ENCODE peak calls at places on chromosomes 2 and 18, in seven cellular contexts. One of them, this sample, is unnamed.
A peak's percentile ranks its signal among the peaks of the same experiment; 100 is the strongest.

GRCh38 chr2:206611736-206612135 is 30.6 kb upstream of the FAM237A start:
- DNase-seq in progenitor cell of endocrine pancreas: no peak
- DNase-seq in dorsolateral prefrontal cortex: no peak
- DNase-seq in AG09309: no peak
- DNase-seq in H1: no peak
- DNase-seq in cardiac muscle cell: no peak
- DNase-seq in ovary: no peak
- DNase-seq in this sample: no peak

GRCh38 chr2:228644199-228644598 is 462.7 kb upstream of the SPHKAP start:
- DNase-seq in ovary: no peak
- DNase-seq in cardiac muscle cell: no peak
- DNase-seq in dorsolateral prefrontal cortex: no peak
- DNase-seq in H1: no peak
- DNase-seq in AG09309: no peak
- DNase-seq in progenitor cell of endocrine pancreas: no peak
- DNase-seq in this sample: no peak

GRCh38 chr2:32553829-32554432 is 73.9 kb upstream of the TTC27 start:
- DNase-seq in AG09309: peak; percentile 5
- DNase-seq in cardiac muscle cell: peak; percentile 73
- DNase-seq in dorsolateral prefrontal cortex: no peak
- DNase-seq in ovary: no peak
- DNase-seq in progenitor cell of endocrine pancreas: no peak
- DNase-seq in H1: no peak
- DNase-seq in this sample: no peak

GRCh38 chr18:9365406-9365805 is 30.8 kb downstream of the TWSG1 start:
- DNase-seq in ovary: no peak
- DNase-seq in progenitor cell of endocrine pancreas: no peak
- DNase-seq in cardiac muscle cell: no peak
- DNase-seq in H1: no peak
- DNase-seq in AG09309: no peak
- DNase-seq in dorsolateral prefrontal cortex: peak; percentile 10
- DNase-seq in this sample: no peak

GRCh38 chr2:35495182-35495581 is 860.4 kb upstream of the CRIM1 start:
- DNase-seq in cardiac muscle cell: no peak
- DNase-seq in dorsolateral prefrontal cortex: no peak
- DNase-seq in ovary: no peak
- DNase-seq in progenitor cell of endocrine pancreas: no peak
- DNase-seq in AG09309: no peak
- DNase-seq in H1: no peak
- DNase-seq in this sample: no peak

GRCh38 chr2:101986804-101987740 is 4.7 kb upstream of the IL1R2 start:
- DNase-seq in cardiac muscle cell: peak; percentile 67
- DNase-seq in dorsolateral prefrontal cortex: no peak
- DNase-seq in H1: no peak
- DNase-seq in progenitor cell of endocrine pancreas: no peak
- DNase-seq in AG09309: no peak
- DNase-seq in ovary: no peak
- DNase-seq in this sample: no peak

GRCh38 chr18:50527636-50528307 is 32.1 kb upstream of the MAPK4 start:
- DNase-seq in dorsolateral prefrontal cortex: no peak
- DNase-seq in progenitor cell of endocrine pancreas: no peak
- DNase-seq in ovary: no peak
- DNase-seq in AG09309: no peak
- DNase-seq in H1: no peak
- DNase-seq in cardiac muscle cell: no peak
- DNase-seq in this sample: no peak

GRCh38 chr18:9453273-9453672 is 22.0 kb upstream of the RALBP1 start:
- DNase-seq in H1: no peak
- DNase-seq in dorsolateral prefrontal cortex: no peak
- DNase-seq in AG09309: no peak
- DNase-seq in ovary: no peak
- DNase-seq in cardiac muscle cell: peak; percentile 41
- DNase-seq in progenitor cell of endocrine pancreas: no peak
- DNase-seq in this sample: no peak

GRCh38 chr2:42359304-42359749 is 1.7 kb downstream of the COX7A2L start:
- DNase-seq in progenitor cell of endocrine pancreas: no peak
- DNase-seq in AG09309: no peak
- DNase-seq in cardiac muscle cell: no peak
- DNase-seq in H1: no peak
- DNase-seq in ovary: no peak
- DNase-seq in dorsolateral prefrontal cortex: no peak
- DNase-seq in this sample: no peak

GRCh38 chr2:125364181-125364806 is 1291.7 kb upstream of the GYPC start:
- DNase-seq in ovary: no peak
- DNase-seq in dorsolateral prefrontal cortex: no peak
- DNase-seq in progenitor cell of endocrine pancreas: no peak
- DNase-seq in cardiac muscle cell: no peak
- DNase-seq in H1: no peak
- DNase-seq in AG09309: no peak
- DNase-seq in this sample: no peak

GRCh38 chr18:49008156-49008555 is 57.4 kb upstream of the SMAD7 start:
- DNase-seq in H1: no peak
- DNase-seq in dorsolateral prefrontal cortex: no peak
- DNase-seq in cardiac muscle cell: no peak
- DNase-seq in ovary: no peak
- DNase-seq in progenitor cell of endocrine pancreas: no peak
- DNase-seq in AG09309: no peak
- DNase-seq in this sample: no peak

GRCh38 chr2:32523711-32524110 is 104.1 kb upstream of the TTC27 start:
- DNase-seq in dorsolateral prefrontal cortex: no peak
- DNase-seq in cardiac muscle cell: peak; percentile 12
- DNase-seq in AG09309: no peak
- DNase-seq in ovary: no peak
- DNase-seq in H1: no peak
- DNase-seq in progenitor cell of endocrine pancreas: no peak
- DNase-seq in this sample: no peak

GRCh38 chr2:220764246-220764645 is 807.9 kb downstream of the EPHA4 start:
- DNase-seq in cardiac muscle cell: no peak
- DNase-seq in AG09309: no peak
- DNase-seq in progenitor cell of endocrine pancreas: no peak
- DNase-seq in H1: no peak
- DNase-seq in ovary: no peak
- DNase-seq in dorsolateral prefrontal cortex: no peak
- DNase-seq in this sample: no peak

GRCh38 chr2:110853516-110853915 is 121.1 kb downstream of the ACOXL start:
- DNase-seq in AG09309: no peak
- DNase-seq in cardiac muscle cell: peak; percentile 36
- DNase-seq in H1: no peak
- DNase-seq in dorsolateral prefrontal cortex: peak; percentile 57
- DNase-seq in ovary: no peak
- DNase-seq in progenitor cell of endocrine pancreas: no peak
- DNase-seq in this sample: no peak

GRCh38 chr2:69581774-69582581 is 61.6 kb downstream of the AAK1 start:
- DNase-seq in dorsolateral prefrontal cortex: no peak
- DNase-seq in AG09309: no peak
- DNase-seq in H1: no peak
- DNase-seq in cardiac muscle cell: peak; percentile 47
- DNase-seq in progenitor cell of endocrine pancreas: no peak
- DNase-seq in ovary: no peak
- DNase-seq in this sample: no peak

GRCh38 chr2:27804146-27804545 is 32.6 kb downstream of the MRPL33 start:
- DNase-seq in AG09309: no peak
- DNase-seq in progenitor cell of endocrine pancreas: no peak
- DNase-seq in dorsolateral prefrontal cortex: no peak
- DNase-seq in ovary: no peak
- DNase-seq in H1: no peak
- DNase-seq in cardiac muscle cell: peak; percentile 52
- DNase-seq in this sample: no peak

GRCh38 chr18:48785686-48786470 is 164.9 kb downstream of the SMAD7 start:
- DNase-seq in dorsolateral prefrontal cortex: no peak
- DNase-seq in cardiac muscle cell: no peak
- DNase-seq in H1: no peak
- DNase-seq in progenitor cell of endocrine pancreas: no peak
- DNase-seq in ovary: no peak
- DNase-seq in AG09309: no peak
- DNase-seq in this sample: no peak

GRCh38 chr2:191710411-191710900 is 32.5 kb downstream of the NABP1 start:
- DNase-seq in dorsolateral prefrontal cortex: no peak
- DNase-seq in H1: no peak
- DNase-seq in cardiac muscle cell: peak; percentile 32
- DNase-seq in AG09309: no peak
- DNase-seq in ovary: no peak
- DNase-seq in progenitor cell of endocrine pancreas: no peak
- DNase-seq in this sample: no peak

GRCh38 chr2:103008586-103008985 is 246.8 kb downstream of the TMEM182 start:
- DNase-seq in progenitor cell of endocrine pancreas: no peak
- DNase-seq in H1: peak; percentile 23
- DNase-seq in AG09309: no peak
- DNase-seq in dorsolateral prefrontal cortex: no peak
- DNase-seq in cardiac muscle cell: no peak
- DNase-seq in ovary: no peak
- DNase-seq in this sample: no peak

GRCh38 chr2:207558106-207558505 is 28.3 kb downstream of the CREB1 start:
- DNase-seq in dorsolateral prefrontal cortex: no peak
- DNase-seq in progenitor cell of endocrine pancreas: no peak
- DNase-seq in cardiac muscle cell: peak; percentile 48
- DNase-seq in H1: no peak
- DNase-seq in AG09309: peak; percentile 95
- DNase-seq in ovary: no peak
- DNase-seq in this sample: no peak

GRCh38 chr18:55910328-55910727 is 322.3 kb upstream of the TCF4 start:
- DNase-seq in AG09309: no peak
- DNase-seq in progenitor cell of endocrine pancreas: no peak
- DNase-seq in ovary: no peak
- DNase-seq in dorsolateral prefrontal cortex: no peak
- DNase-seq in cardiac muscle cell: no peak
- DNase-seq in H1: no peak
- DNase-seq in this sample: no peak

GRCh38 chr18:55907352-55908045 is 319.5 kb upstream of the TCF4 start:
- DNase-seq in progenitor cell of endocrine pancreas: no peak
- DNase-seq in dorsolateral prefrontal cortex: no peak
- DNase-seq in AG09309: no peak
- DNase-seq in ovary: no peak
- DNase-seq in H1: no peak
- DNase-seq in cardiac muscle cell: peak; percentile 28
- DNase-seq in this sample: no peak

GRCh38 chr18:55912071-55912470 is 324.1 kb upstream of the TCF4 start:
- DNase-seq in dorsolateral prefrontal cortex: no peak
- DNase-seq in ovary: no peak
- DNase-seq in AG09309: no peak
- DNase-seq in H1: no peak
- DNase-seq in cardiac muscle cell: peak; percentile 79
- DNase-seq in progenitor cell of endocrine pancreas: no peak
- DNase-seq in this sample: no peak

GRCh38 chr18:55906533-55906932 is 318.5 kb upstream of the TCF4 start:
- DNase-seq in H1: no peak
- DNase-seq in ovary: no peak
- DNase-seq in progenitor cell of endocrine pancreas: no peak
- DNase-seq in dorsolateral prefrontal cortex: no peak
- DNase-seq in AG09309: no peak
- DNase-seq in cardiac muscle cell: no peak
- DNase-seq in this sample: no peak

GRCh38 chr18:55908790-55909408 is 320.9 kb upstream of the TCF4 start:
- DNase-seq in ovary: no peak
- DNase-seq in dorsolateral prefrontal cortex: no peak
- DNase-seq in progenitor cell of endocrine pancreas: no peak
- DNase-seq in AG09309: no peak
- DNase-seq in cardiac muscle cell: peak; percentile 20
- DNase-seq in H1: no peak
- DNase-seq in this sample: no peak
- TF ChIP-seq CTCF in ovary: no peak
- TF ChIP-seq CTCF in dorsolateral prefrontal cortex: no peak
- TF ChIP-seq CTCF in progenitor cell of endocrine pancreas: no peak
- TF ChIP-seq CTCF in AG09309: no peak
- TF ChIP-seq CTCF in cardiac muscle cell: no peak
- TF ChIP-seq CTCF in H1: no peak
- TF ChIP-seq CTCF in this sample: no peak

GRCh38 chr2:143575340-143575739 is 446.1 kb downstream of the ARHGAP15 start:
- DNase-seq in AG09309: no peak
- DNase-seq in cardiac muscle cell: peak; percentile 31
- DNase-seq in ovary: no peak
- DNase-seq in dorsolateral prefrontal cortex: no peak
- DNase-seq in progenitor cell of endocrine pancreas: no peak
- DNase-seq in H1: no peak
- DNase-seq in this sample: no peak
- TF ChIP-seq CTCF in AG09309: peak; percentile 50
- TF ChIP-seq CTCF in cardiac muscle cell: peak; percentile 55
- TF ChIP-seq CTCF in ovary: no peak
- TF ChIP-seq CTCF in dorsolateral prefrontal cortex: peak; percentile 45
- TF ChIP-seq CTCF in progenitor cell of endocrine pancreas: peak; percentile 45
- TF ChIP-seq CTCF in H1: peak; percentile 53
- TF ChIP-seq CTCF in this sample: peak; percentile 23

DNA sequence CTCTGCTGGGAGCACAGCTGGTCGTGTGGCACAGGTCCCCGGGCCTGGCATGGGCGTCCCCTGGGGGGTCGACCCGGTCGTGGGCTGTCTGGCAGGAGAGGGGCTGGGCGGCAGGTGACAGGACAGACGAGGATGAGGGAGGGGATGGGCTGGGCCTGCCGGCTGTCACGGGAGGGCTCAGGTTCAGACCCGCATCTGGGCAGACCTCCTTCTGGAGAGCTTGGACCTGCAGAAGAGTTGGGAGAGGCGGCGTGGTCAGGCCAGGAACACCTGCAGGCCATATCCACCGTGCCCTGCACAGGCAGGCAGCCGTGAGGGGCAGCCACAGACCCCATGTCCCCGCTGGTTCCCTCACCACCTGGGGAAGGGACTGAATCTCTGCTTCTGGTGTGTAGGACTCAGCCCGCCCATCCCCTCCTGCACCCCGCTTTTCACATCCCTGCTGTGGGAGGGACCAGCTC is 25.5 kb downstream of the AQP12A start:
- DNase-seq in dorsolateral prefrontal cortex: no peak
- DNase-seq in cardiac muscle cell: no peak
- DNase-seq in progenitor cell of endocrine pancreas: no peak
- DNase-seq in ovary: no peak
- DNase-seq in AG09309: no peak
- DNase-seq in H1: no peak
- DNase-seq in this sample: no peak
- TF ChIP-seq CTCF in dorsolateral prefrontal cortex: no peak
- TF ChIP-seq CTCF in cardiac muscle cell: no peak
- TF ChIP-seq CTCF in progenitor cell of endocrine pancreas: no peak
- TF ChIP-seq CTCF in ovary: no peak
- TF ChIP-seq CTCF in AG09309: no peak
- TF ChIP-seq CTCF in H1: no peak
- TF ChIP-seq CTCF in this sample: no peak

GRCh38 chr18:26301681-26302080 is 75.4 kb downstream of the TAF4B start:
- DNase-seq in ovary: no peak
- DNase-seq in dorsolateral prefrontal cortex: no peak
- DNase-seq in cardiac muscle cell: peak; percentile 61
- DNase-seq in progenitor cell of endocrine pancreas: no peak
- DNase-seq in AG09309: peak; percentile 25
- DNase-seq in H1: no peak
- DNase-seq in this sample: no peak

GRCh38 chr18:26309283-26309682 is 83.0 kb downstream of the TAF4B start:
- DNase-seq in dorsolateral prefrontal cortex: no peak
- DNase-seq in AG09309: no peak
- DNase-seq in ovary: no peak
- DNase-seq in cardiac muscle cell: peak; percentile 54
- DNase-seq in progenitor cell of endocrine pancreas: no peak
- DNase-seq in H1: no peak
- DNase-seq in this sample: no peak

GRCh38 chr18:26304511-26304910 is 78.3 kb downstream of the TAF4B start:
- DNase-seq in H1: no peak
- DNase-seq in AG09309: no peak
- DNase-seq in cardiac muscle cell: no peak
- DNase-seq in progenitor cell of endocrine pancreas: no peak
- DNase-seq in dorsolateral prefrontal cortex: no peak
- DNase-seq in ovary: no peak
- DNase-seq in this sample: no peak

GRCh38 chr18:26312196-26312595 is 86.0 kb downstream of the TAF4B start:
- DNase-seq in ovary: no peak
- DNase-seq in dorsolateral prefrontal cortex: no peak
- DNase-seq in progenitor cell of endocrine pancreas: no peak
- DNase-seq in cardiac muscle cell: no peak
- DNase-seq in H1: no peak
- DNase-seq in AG09309: no peak
- DNase-seq in this sample: no peak

GRCh38 chr18:26307161-26307773 is 81.0 kb downstream of the TAF4B start:
- DNase-seq in ovary: no peak
- DNase-seq in progenitor cell of endocrine pancreas: no peak
- DNase-seq in AG09309: no peak
- DNase-seq in cardiac muscle cell: peak; percentile 78
- DNase-seq in dorsolateral prefrontal cortex: peak; percentile 45
- DNase-seq in H1: no peak
- DNase-seq in this sample: peak; percentile 18
- TF ChIP-seq CTCF in ovary: peak; percentile 19
- TF ChIP-seq CTCF in progenitor cell of endocrine pancreas: peak; percentile 81
- TF ChIP-seq CTCF in AG09309: peak; percentile 74
- TF ChIP-seq CTCF in cardiac muscle cell: peak; percentile 74
- TF ChIP-seq CTCF in dorsolateral prefrontal cortex: peak; percentile 72
- TF ChIP-seq CTCF in H1: peak; percentile 43
- TF ChIP-seq CTCF in this sample: peak; percentile 66

This sample was measured in D721Med.